ENCODE peak calls at places on chromosome 5, in five cellular contexts. One of them, this sample, is unnamed. For H3K9me3, the result is how much of the 10 kb centered on the place peaks cover.

GRCh38 chr5:139117342-139117884 is 80.8 kb downstream of the SIL1 start:
- DNase-seq in effector memory CD4-positive, alpha-beta T cell: no peak
- DNase-seq in fibroblast of lung: no peak
- DNase-seq in keratinocyte: no peak
- DNase-seq in left ventricle myocardium inferior: no peak
- DNase-seq in this sample: no peak

GRCh38 chr5:98514106-98514665 is 259.3 kb upstream of the RGMB start:
- DNase-seq in effector memory CD4-positive, alpha-beta T cell: no peak
- DNase-seq in fibroblast of lung: no peak
- DNase-seq in keratinocyte: no peak
- DNase-seq in left ventricle myocardium inferior: no peak
- DNase-seq in this sample: no peak

GRCh38 chr5:82164109-82164956 is 113.8 kb downstream of the RPS23 start:
- DNase-seq in effector memory CD4-positive, alpha-beta T cell: no peak
- DNase-seq in fibroblast of lung: peak
- DNase-seq in keratinocyte: no peak
- DNase-seq in left ventricle myocardium inferior: no peak
- DNase-seq in this sample: no peak

GRCh38 chr5:33890147-33890546 is 1.6 kb downstream of the ADAMTS12 start:
- DNase-seq in effector memory CD4-positive, alpha-beta T cell: no peak
- DNase-seq in fibroblast of lung: peak
- DNase-seq in keratinocyte: no peak
- DNase-seq in left ventricle myocardium inferior: no peak
- DNase-seq in this sample: no peak

GRCh38 chr5:13316191-13316590 is 628.3 kb downstream of the DNAH5 start:
- DNase-seq in effector memory CD4-positive, alpha-beta T cell: no peak
- DNase-seq in fibroblast of lung: peak
- DNase-seq in keratinocyte: no peak
- DNase-seq in left ventricle myocardium inferior: no peak
- DNase-seq in this sample: no peak

GRCh38 chr5:24103624-24104023 is 541.2 kb downstream of the CDH10 start:
- DNase-seq in effector memory CD4-positive, alpha-beta T cell: no peak
- DNase-seq in fibroblast of lung: no peak
- DNase-seq in keratinocyte: no peak
- DNase-seq in left ventricle myocardium inferior: no peak
- DNase-seq in this sample: no peak

GRCh38 chr5:6820851-6821479 is 107.7 kb downstream of the TENT4A start:
- DNase-seq in effector memory CD4-positive, alpha-beta T cell: peak
- DNase-seq in fibroblast of lung: no peak
- DNase-seq in keratinocyte: no peak
- DNase-seq in left ventricle myocardium inferior: no peak
- DNase-seq in this sample: no peak

GRCh38 chr5:151093476-151093889 is 12.6 kb upstream of the TNIP1 start:
- DNase-seq in effector memory CD4-positive, alpha-beta T cell: no peak
- DNase-seq in fibroblast of lung: peak
- DNase-seq in keratinocyte: no peak
- DNase-seq in left ventricle myocardium inferior: no peak
- DNase-seq in this sample: no peak

GRCh38 chr5:55469838-55470237 is 64.9 kb downstream of the PLPP1 start:
- DNase-seq in effector memory CD4-positive, alpha-beta T cell: no peak
- DNase-seq in fibroblast of lung: no peak
- DNase-seq in keratinocyte: no peak
- DNase-seq in left ventricle myocardium inferior: no peak
- DNase-seq in this sample: no peak

GRCh38 chr5:103224118-103224893 is 34.3 kb upstream of the MACIR start:
- DNase-seq in effector memory CD4-positive, alpha-beta T cell: no peak
- DNase-seq in fibroblast of lung: peak
- DNase-seq in keratinocyte: peak
- DNase-seq in left ventricle myocardium inferior: no peak
- DNase-seq in this sample: no peak

GRCh38 chr5:3896098-3896497 is 300.5 kb downstream of the IRX1 start:
- DNase-seq in effector memory CD4-positive, alpha-beta T cell: no peak
- DNase-seq in fibroblast of lung: no peak
- DNase-seq in keratinocyte: no peak
- DNase-seq in left ventricle myocardium inferior: no peak
- DNase-seq in this sample: no peak

GRCh38 chr5:36523931-36524330 is 82.5 kb upstream of the SLC1A3 start:
- DNase-seq in effector memory CD4-positive, alpha-beta T cell: no peak
- DNase-seq in fibroblast of lung: no peak
- DNase-seq in keratinocyte: no peak
- DNase-seq in left ventricle myocardium inferior: no peak
- DNase-seq in this sample: no peak

GRCh38 chr5:98769256-98770157 is 4.0 kb upstream of the RGMB start:
- DNase-seq in effector memory CD4-positive, alpha-beta T cell: no peak
- DNase-seq in fibroblast of lung: peak
- DNase-seq in keratinocyte: no peak
- DNase-seq in left ventricle myocardium inferior: peak
- DNase-seq in this sample: peak

GRCh38 chr5:18394154-18394804 is 760.0 kb downstream of the TAF11L14 start:
- DNase-seq in effector memory CD4-positive, alpha-beta T cell: no peak
- DNase-seq in fibroblast of lung: peak
- DNase-seq in keratinocyte: no peak
- DNase-seq in left ventricle myocardium inferior: no peak
- DNase-seq in this sample: no peak

GRCh38 chr5:72009280-72009679 is 98.0 kb upstream of the MAP1B start:
- DNase-seq in effector memory CD4-positive, alpha-beta T cell: no peak
- DNase-seq in fibroblast of lung: no peak
- DNase-seq in keratinocyte: no peak
- DNase-seq in left ventricle myocardium inferior: no peak
- DNase-seq in this sample: no peak

GRCh38 chr5:37831821-37832524 is 7.9 kb downstream of the GDNF start:
- DNase-seq in effector memory CD4-positive, alpha-beta T cell: no peak
- DNase-seq in fibroblast of lung: peak
- DNase-seq in keratinocyte: no peak
- DNase-seq in left ventricle myocardium inferior: no peak
- DNase-seq in this sample: no peak

GRCh38 chr5:80988419-80988925 is 28.3 kb downstream of the RASGRF2 start:
- DNase-seq in effector memory CD4-positive, alpha-beta T cell: no peak
- DNase-seq in fibroblast of lung: no peak
- DNase-seq in keratinocyte: no peak
- DNase-seq in left ventricle myocardium inferior: no peak
- DNase-seq in this sample: no peak

GRCh38 chr5:179163236-179164155 is 103.3 kb downstream of the ZNF354C start:
- DNase-seq in effector memory CD4-positive, alpha-beta T cell: no peak
- DNase-seq in fibroblast of lung: no peak
- DNase-seq in keratinocyte: no peak
- DNase-seq in left ventricle myocardium inferior: no peak
- DNase-seq in this sample: no peak
- H3K9me3 ChIP-seq in effector memory CD4-positive, alpha-beta T cell: under half
- H3K9me3 ChIP-seq in fibroblast of lung: under half
- H3K9me3 ChIP-seq in keratinocyte: under half
- H3K9me3 ChIP-seq in left ventricle myocardium inferior: under half
- H3K9me3 ChIP-seq in this sample: under half

GRCh38 chr5:145979270-145980223 is 43.2 kb downstream of the SH3RF2 start:
- DNase-seq in effector memory CD4-positive, alpha-beta T cell: no peak
- DNase-seq in fibroblast of lung: peak
- DNase-seq in keratinocyte: no peak
- DNase-seq in left ventricle myocardium inferior: no peak
- DNase-seq in this sample: no peak
- H3K27ac ChIP-seq in effector memory CD4-positive, alpha-beta T cell: no peak
- H3K27ac ChIP-seq in fibroblast of lung: no peak
- H3K27ac ChIP-seq in keratinocyte: no peak
- H3K27ac ChIP-seq in left ventricle myocardium inferior: peak
- H3K27ac ChIP-seq in this sample: no peak

GRCh38 chr5:141303756-141304155 is at the start of gene SLC25A2:
- DNase-seq in effector memory CD4-positive, alpha-beta T cell: no peak
- DNase-seq in fibroblast of lung: no peak
- DNase-seq in keratinocyte: no peak
- DNase-seq in left ventricle myocardium inferior: no peak
- DNase-seq in this sample: no peak
- H3K9me3 ChIP-seq in effector memory CD4-positive, alpha-beta T cell: under half
- H3K9me3 ChIP-seq in fibroblast of lung: under half
- H3K9me3 ChIP-seq in keratinocyte: under half
- H3K9me3 ChIP-seq in left ventricle myocardium inferior: half or more
- H3K9me3 ChIP-seq in this sample: half or more

GRCh38 chr5:56479701-56480304 is 246.7 kb upstream of the ANKRD55 start:
- DNase-seq in effector memory CD4-positive, alpha-beta T cell: peak
- DNase-seq in fibroblast of lung: peak
- DNase-seq in keratinocyte: no peak
- DNase-seq in left ventricle myocardium inferior: no peak
- DNase-seq in this sample: no peak
- H3K27ac ChIP-seq in effector memory CD4-positive, alpha-beta T cell: peak
- H3K27ac ChIP-seq in fibroblast of lung: no peak
- H3K27ac ChIP-seq in keratinocyte: peak
- H3K27ac ChIP-seq in left ventricle myocardium inferior: peak
- H3K27ac ChIP-seq in this sample: peak

DNA sequence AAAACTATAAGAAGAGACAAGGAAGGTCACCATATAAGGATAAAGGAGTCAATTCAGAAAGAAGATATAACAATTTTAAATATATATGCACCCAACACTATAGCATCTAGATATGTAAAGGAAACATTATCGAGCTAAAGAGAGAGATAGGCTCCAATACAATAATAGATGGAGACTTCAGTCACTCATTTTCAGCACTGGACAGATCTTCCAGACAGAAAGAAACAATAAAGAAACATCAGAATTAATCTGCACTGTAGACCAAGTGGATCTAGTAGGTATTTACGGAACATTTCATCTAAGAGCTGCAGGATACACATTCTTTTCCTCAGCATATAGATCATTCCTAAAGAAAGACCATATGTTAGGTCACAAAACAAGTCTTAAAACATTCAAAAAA is 463.5 kb downstream of the KCTD16 start:
- DNase-seq in effector memory CD4-positive, alpha-beta T cell: no peak
- DNase-seq in fibroblast of lung: no peak
- DNase-seq in keratinocyte: no peak
- DNase-seq in left ventricle myocardium inferior: no peak
- DNase-seq in this sample: no peak
- H3K9me3 ChIP-seq in effector memory CD4-positive, alpha-beta T cell: under half
- H3K9me3 ChIP-seq in fibroblast of lung: under half
- H3K9me3 ChIP-seq in keratinocyte: under half
- H3K9me3 ChIP-seq in left ventricle myocardium inferior: half or more
- H3K9me3 ChIP-seq in this sample: under half

DNA sequence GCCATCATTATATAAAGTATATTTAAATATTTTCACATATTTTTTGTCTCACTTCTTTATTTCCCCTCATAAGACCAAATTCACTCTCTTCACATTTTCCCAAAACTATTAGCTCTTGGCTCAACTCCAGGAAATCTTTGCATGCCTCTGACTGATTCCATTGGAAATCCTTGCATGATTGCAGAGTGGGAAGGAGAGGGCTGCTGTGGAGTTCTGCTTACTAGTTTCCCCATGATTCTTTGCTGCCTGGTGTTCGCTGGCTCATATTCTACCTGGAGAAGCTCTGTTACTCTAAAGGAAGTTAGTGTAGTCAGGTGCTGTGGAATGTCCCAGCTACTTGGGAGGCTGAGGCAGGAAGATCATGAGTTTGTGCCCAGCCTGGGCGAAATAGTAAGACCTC is 41.9 kb downstream of the LIX1 start:
- DNase-seq in effector memory CD4-positive, alpha-beta T cell: no peak
- DNase-seq in fibroblast of lung: peak
- DNase-seq in keratinocyte: no peak
- DNase-seq in left ventricle myocardium inferior: no peak
- DNase-seq in this sample: no peak
- H3K27ac ChIP-seq in effector memory CD4-positive, alpha-beta T cell: no peak
- H3K27ac ChIP-seq in fibroblast of lung: no peak
- H3K27ac ChIP-seq in keratinocyte: no peak
- H3K27ac ChIP-seq in left ventricle myocardium inferior: no peak
- H3K27ac ChIP-seq in this sample: no peak

DNA sequence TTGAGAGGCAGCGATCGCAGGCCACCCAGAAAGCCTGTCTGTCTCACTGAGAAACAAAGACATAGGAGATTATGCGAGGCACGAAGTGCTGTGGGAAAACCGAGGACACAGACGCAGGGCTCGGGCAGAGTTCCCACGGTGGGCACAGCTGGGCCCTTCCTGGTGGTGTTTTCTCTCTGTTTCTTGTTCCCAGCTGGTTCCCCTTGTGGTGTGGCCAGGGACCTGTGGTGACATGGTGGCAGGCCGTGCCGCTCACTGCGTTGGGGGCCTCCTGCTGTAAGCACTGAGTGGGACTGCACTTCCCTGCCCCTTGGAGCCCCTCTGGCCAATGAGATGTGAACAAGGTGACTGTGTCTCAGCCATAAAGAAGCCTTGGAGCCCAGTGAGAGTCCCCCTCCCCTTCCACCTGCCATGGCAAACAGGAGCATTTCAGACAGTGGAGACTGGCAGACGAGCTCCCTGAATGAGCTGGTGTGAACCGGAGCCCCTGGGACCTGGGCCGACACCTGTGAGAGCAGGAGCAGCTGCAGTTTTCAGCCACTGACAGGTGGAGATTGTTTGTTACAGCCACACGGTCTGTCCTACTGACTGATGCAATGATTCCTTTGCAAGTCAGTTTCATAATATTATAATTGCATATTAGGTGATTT is 13.2 kb upstream of the IRX4 start:
- DNase-seq in effector memory CD4-positive, alpha-beta T cell: no peak
- DNase-seq in fibroblast of lung: no peak
- DNase-seq in keratinocyte: no peak
- DNase-seq in left ventricle myocardium inferior: no peak
- DNase-seq in this sample: no peak
- H3K9me3 ChIP-seq in effector memory CD4-positive, alpha-beta T cell: under half
- H3K9me3 ChIP-seq in fibroblast of lung: under half
- H3K9me3 ChIP-seq in keratinocyte: under half
- H3K9me3 ChIP-seq in left ventricle myocardium inferior: under half
- H3K9me3 ChIP-seq in this sample: under half

GRCh38 chr5:148829734-148830133 is 3.3 kb downstream of the ADRB2 start:
- DNase-seq in effector memory CD4-positive, alpha-beta T cell: no peak
- DNase-seq in fibroblast of lung: no peak
- DNase-seq in keratinocyte: no peak
- DNase-seq in left ventricle myocardium inferior: peak
- DNase-seq in this sample: no peak

GRCh38 chr5:148829248-148829594 is 2.8 kb downstream of the ADRB2 start:
- DNase-seq in effector memory CD4-positive, alpha-beta T cell: no peak
- DNase-seq in fibroblast of lung: no peak
- DNase-seq in keratinocyte: no peak
- DNase-seq in left ventricle myocardium inferior: no peak
- DNase-seq in this sample: no peak

GRCh38 chr5:148828461-148829247 is 2.2 kb downstream of the ADRB2 start:
- DNase-seq in effector memory CD4-positive, alpha-beta T cell: no peak
- DNase-seq in fibroblast of lung: peak
- DNase-seq in keratinocyte: no peak
- DNase-seq in left ventricle myocardium inferior: no peak
- DNase-seq in this sample: no peak

GRCh38 chr5:148827723-148828122 is 1.3 kb downstream of the ADRB2 start:
- DNase-seq in effector memory CD4-positive, alpha-beta T cell: no peak
- DNase-seq in fibroblast of lung: peak
- DNase-seq in keratinocyte: no peak
- DNase-seq in left ventricle myocardium inferior: no peak
- DNase-seq in this sample: no peak

GRCh38 chr5:148826082-148826971 is at the start of gene ADRB2:
- DNase-seq in effector memory CD4-positive, alpha-beta T cell: peak
- DNase-seq in fibroblast of lung: peak
- DNase-seq in keratinocyte: peak
- DNase-seq in left ventricle myocardium inferior: peak
- DNase-seq in this sample: peak
- H3K27ac ChIP-seq in effector memory CD4-positive, alpha-beta T cell: peak
- H3K27ac ChIP-seq in fibroblast of lung: peak
- H3K27ac ChIP-seq in keratinocyte: peak
- H3K27ac ChIP-seq in left ventricle myocardium inferior: peak
- H3K27ac ChIP-seq in this sample: peak

GRCh38 chr5:141356133-141356532 is 1.3 kb downstream of the PCDHGA4 start:
- DNase-seq in effector memory CD4-positive, alpha-beta T cell: no peak
- DNase-seq in fibroblast of lung: no peak
- DNase-seq in keratinocyte: no peak
- DNase-seq in left ventricle myocardium inferior: no peak
- DNase-seq in this sample: no peak
- H3K9me3 ChIP-seq in effector memory CD4-positive, alpha-beta T cell: under half
- H3K9me3 ChIP-seq in fibroblast of lung: under half
- H3K9me3 ChIP-seq in keratinocyte: under half
- H3K9me3 ChIP-seq in left ventricle myocardium inferior: half or more
- H3K9me3 ChIP-seq in this sample: half or more